ENCODE peak calls at places on chromosomes 12 and 14, in ten cellular contexts. F is NCI-H1694, I is ELF-1, O is fibroblast of gingiva, T is glutamatergic neuron, G is HTR-8/SVneo, W is lung, U is Right ventricle myocardium superior, P is NCI-H226, V is AG09319. X is an unnamed sample.

GRCh38 chr14:101102875-101103274 is 199.4 kb upstream of the RTL1 start:
- DNase-seq in F (no peak), I (no peak), O (no peak), T (no peak), G (no peak), W (peak; percentile 26), U (peak; percentile 36), P (no peak), V (no peak), X (no peak)

GRCh38 chr12:67541625-67541991 is 106.9 kb upstream of the DYRK2 start:
- DNase-seq in F (no peak), I (no peak), O (no peak), T (no peak), G (no peak), W (no peak), U (no peak), P (no peak), V (no peak), X (no peak)

GRCh38 chr12:104485651-104486341 is 29.0 kb downstream of the CHST11 start:
- DNase-seq in F (no peak), I (no peak), O (no peak), T (no peak), G (no peak), W (no peak), U (no peak), P (no peak), V (no peak), X (no peak)

GRCh38 chr14:74942164-74942563 is 13.2 kb downstream of the PGF start:
- DNase-seq in F (no peak), I (no peak), O (no peak), T (no peak), G (no peak), W (no peak), U (no peak), P (no peak), V (no peak), X (no peak)

GRCh38 chr12:24742378-24742777 is 206.5 kb downstream of the BCAT1 start:
- DNase-seq in F (no peak), I (no peak), O (no peak), T (no peak), G (no peak), W (no peak), U (peak; percentile 48), P (no peak), V (no peak), X (no peak)

GRCh38 chr12:12996235-12996634 is 3.8 kb downstream of the HEBP1 start:
- DNase-seq in F (no peak), I (no peak), O (no peak), T (no peak), G (no peak), W (no peak), U (no peak), P (no peak), V (no peak), X (no peak)

GRCh38 chr12:127515941-127516340 is 751.0 kb upstream of the TMEM132C start:
- DNase-seq in F (no peak), I (no peak), O (no peak), T (no peak), G (no peak), W (no peak), U (no peak), P (no peak), V (no peak), X (no peak)

GRCh38 chr14:91388551-91388975 is 29.1 kb downstream of the CCDC88C start:
- DNase-seq in F (no peak), I (no peak), O (no peak), T (no peak), G (no peak), W (no peak), U (no peak), P (no peak), V (no peak), X (no peak)

GRCh38 chr12:124603910-124604775 is 36.7 kb upstream of the NCOR2 start:
- DNase-seq in F (no peak), I (peak; percentile 29), O (no peak), T (no peak), G (no peak), W (no peak), U (no peak), P (no peak), V (no peak), X (no peak)

GRCh38 chr12:93347054-93347786 is 30.5 kb upstream of the NUDT4 start:
- DNase-seq in F (peak; percentile 97), I (no peak), O (no peak), T (no peak), G (no peak), W (no peak), U (no peak), P (no peak), V (no peak), X (no peak)

GRCh38 chr14:69037790-69038448 is 58.8 kb upstream of the ACTN1 start:
- DNase-seq in F (no peak), I (peak; percentile 83), O (no peak), T (no peak), G (peak; percentile 73), W (no peak), U (no peak), P (no peak), V (no peak), X (peak; percentile 72)

GRCh38 chr12:112406519-112407488 is 2.6 kb downstream of the RPL6 start:
- DNase-seq in F (no peak), I (no peak), O (no peak), T (no peak), G (no peak), W (no peak), U (no peak), P (no peak), V (no peak), X (no peak)

GRCh38 chr14:91416744-91417133 is 881 bp downstream of the CCDC88C start:
- DNase-seq in F (no peak), I (no peak), O (no peak), T (no peak), G (no peak), W (no peak), U (no peak), P (no peak), V (no peak), X (no peak)

GRCh38 chr12:57093412-57094193 is 4.7 kb downstream of the NAB2 start:
- DNase-seq in F (no peak), I (peak; percentile 72), O (peak; percentile 80), T (peak; percentile 76), G (no peak), W (peak; percentile 77), U (peak; percentile 75), P (no peak), V (no peak), X (peak; percentile 12)

GRCh38 chr12:96078281-96078761 is 42.9 kb upstream of the LTA4H start:
- DNase-seq in F (no peak), I (no peak), O (no peak), T (no peak), G (no peak), W (peak; percentile 38), U (peak; percentile 80), P (no peak), V (no peak), X (no peak)

GRCh38 chr12:6956332-6956727 is 5.2 kb downstream of the PTPN6 start:
- DNase-seq in F (no peak), I (no peak), O (no peak), T (no peak), G (no peak), W (no peak), U (peak; percentile 43), P (no peak), V (no peak), X (no peak)

X was measured in RCC 7860.